ENCODE peak calls at places on chromosomes 5 and 9, in four cellular contexts. Q is neural crest cell, Y is iPS-NIHi11, F is occipital lobe. M is an unnamed sample.
A peak's percentile ranks its signal among the peaks of the same experiment; 100 is the strongest.

GRCh38 chr5:76819851-76820280 is 1.0 kb downstream of the F2RL1 start:
- DNase-seq in Q (no peak), Y (peak; percentile 18), F (no peak), M (no peak)

GRCh38 chr5:109558952-109559351 is 130.8 kb upstream of the MAN2A1 start:
- DNase-seq in Q (no peak), Y (no peak), F (no peak), M (no peak)

GRCh38 chr5:98455660-98456059 is 317.8 kb upstream of the RGMB start:
- DNase-seq in Q (no peak), Y (no peak), F (no peak), M (no peak)

GRCh38 chr9:68625559-68625958 is 79.5 kb upstream of the PIP5K1B start:
- DNase-seq in Q (no peak), Y (no peak), F (no peak), M (no peak)

GRCh38 chr5:23316060-23316591 is 191.3 kb upstream of the PRDM9 start:
- DNase-seq in Q (no peak), Y (no peak), F (no peak), M (no peak)

GRCh38 chr5:120678279-120678678 is 214.2 kb downstream of the PRR16 start:
- DNase-seq in Q (no peak), Y (no peak), F (no peak), M (no peak)

GRCh38 chr9:114991861-114992260 is 61.5 kb upstream of the TNFSF8 start:
- DNase-seq in Q (no peak), Y (no peak), F (no peak), M (no peak)

GRCh38 chr9:86359480-86359879 is 5.3 kb upstream of the TUT7 start:
- DNase-seq in Q (no peak), Y (no peak), F (no peak), M (peak; percentile 42)

GRCh38 chr9:126128494-126129142 is 198.0 kb upstream of the MVB12B start:
- DNase-seq in Q (no peak), Y (no peak), F (no peak), M (no peak)

GRCh38 chr5:43661102-43661501 is 58.1 kb downstream of the NNT start:
- DNase-seq in Q (peak; percentile 9), Y (no peak), F (no peak), M (peak; percentile 26)

GRCh38 chr5:122701640-122702523 is 73.0 kb upstream of the SNX2 start:
- DNase-seq in Q (no peak), Y (no peak), F (no peak), M (no peak)

GRCh38 chr9:72390896-72391295 is 25.9 kb upstream of the ZFAND5 start:
- DNase-seq in Q (no peak), Y (no peak), F (no peak), M (no peak)

GRCh38 chr5:116272281-116272941 is 187.6 kb downstream of the COMMD10 start:
- DNase-seq in Q (no peak), Y (no peak), F (no peak), M (no peak)

M was measured in Ammon's horn.